ENCODE peak calls at places on chromosomes 4 and X, in nine cellular contexts. F is SK-N-SH; X is IMR-90; K is SJCRH30; T is stomach; N is heart left ventricle; M is uterus; A is Peyer's patch; J is CD8-positive, alpha-beta T cell. L is an unnamed sample.

GRCh38 chr4:187603093-187603395 is 392.5 kb upstream of the ZFP42 start:
- DNase-seq in F (no peak), X (peak; percentile 83), K (no peak), T (no peak), N (no peak), M (no peak), A (no peak), J (no peak), L (no peak)

GRCh38 chrX:66489339-66489738 is 149.5 kb downstream of the EDA2R start:
- DNase-seq in F (no peak), X (no peak), K (no peak), T (no peak), N (no peak), M (no peak), A (no peak), J (no peak), L (no peak)

GRCh38 chr4:27350161-27350560 is 489.5 kb downstream of the STIM2 start:
- DNase-seq in F (no peak), X (no peak), K (no peak), T (no peak), N (no peak), M (no peak), A (no peak), J (no peak), L (no peak)

GRCh38 chrX:139776614-139777013 is 68.6 kb upstream of the MCF2 start:
- DNase-seq in F (no peak), X (no peak), K (no peak), T (no peak), N (no peak), M (no peak), A (no peak), J (no peak), L (no peak)

GRCh38 chr4:137609693-137610450 is 77.6 kb upstream of the PCDH18 start:
- DNase-seq in F (no peak), X (peak; percentile 78), K (no peak), T (no peak), N (no peak), M (no peak), A (no peak), J (no peak), L (no peak)

GRCh38 chr4:16505726-16506125 is 279.5 kb upstream of the TAPT1 start:
- DNase-seq in F (peak; percentile 9), X (peak; percentile 23), K (no peak), T (no peak), N (peak; percentile 10), M (no peak), A (no peak), J (no peak), L (no peak)

GRCh38 chr4:84837751-84838150 is 128.7 kb downstream of the WDFY3 start:
- DNase-seq in F (no peak), X (peak; percentile 12), K (no peak), T (no peak), N (no peak), M (no peak), A (no peak), J (no peak), L (no peak)

GRCh38 chr4:162952232-162952631 is 214.5 kb downstream of the NAF1 start:
- DNase-seq in F (no peak), X (no peak), K (no peak), T (no peak), N (no peak), M (no peak), A (no peak), J (no peak), L (no peak)

GRCh38 chr4:57063518-57063917 is 46.7 kb downstream of the IGFBP7 start:
- DNase-seq in F (no peak), X (no peak), K (no peak), T (no peak), N (no peak), M (no peak), A (no peak), J (no peak), L (no peak)

GRCh38 chr4:105895324-105895608 is at the start of gene NPNT:
- DNase-seq in F (peak; percentile 60), X (no peak), K (no peak), T (no peak), N (peak; percentile 7), M (peak; percentile 15), A (no peak), J (no peak), L (no peak)

GRCh38 chrX:76148011-76148665 is 24.7 kb upstream of the PBDC1 start:
- DNase-seq in F (no peak), X (peak; percentile 25), K (peak; percentile 2), T (no peak), N (no peak), M (peak; percentile 22), A (no peak), J (no peak), L (no peak)

GRCh38 chr4:40310225-40310624 is 24.9 kb upstream of the CHRNA9 start:
- DNase-seq in F (no peak), X (no peak), K (no peak), T (no peak), N (no peak), M (no peak), A (no peak), J (no peak), L (no peak)
- H3K4me1 ChIP-seq in F (no peaks in the 10 kb centered on the region), X (no peaks in the 10 kb centered on the region), K (no peaks in the 10 kb centered on the region), T (peaks cover 37% of the 10 kb centered on the region), N (peaks cover 7% of the 10 kb centered on the region), M (no peaks in the 10 kb centered on the region), A (peaks cover 17% of the 10 kb centered on the region), J (peaks cover 68% of the 10 kb centered on the region), L (peaks cover 70% of the 10 kb centered on the region)

GRCh38 chrX:11759172-11759460 is 1.1 kb downstream of the MSL3 start:
- DNase-seq in F (no peak), X (no peak), K (no peak), T (no peak), N (no peak), M (no peak), A (no peak), J (no peak), L (no peak)

GRCh38 chrX:11760958-11761357 is 2.9 kb downstream of the MSL3 start:
- DNase-seq in F (no peak), X (no peak), K (no peak), T (no peak), N (no peak), M (no peak), A (no peak), J (no peak), L (no peak)

GRCh38 chrX:11758400-11759171 is 549 bp downstream of the MSL3 start:
- DNase-seq in F (peak; percentile 86), X (peak; percentile 73), K (peak; percentile 92), T (peak; percentile 87), N (peak; percentile 85), M (peak; percentile 83), A (peak; percentile 80), J (peak; percentile 81), L (peak; percentile 87)

GRCh38 chrX:11757729-11758399 is at the start of gene MSL3:
- DNase-seq in F (peak; percentile 87), X (peak; percentile 61), K (peak; percentile 80), T (peak; percentile 56), N (peak; percentile 64), M (peak; percentile 63), A (peak; percentile 48), J (peak; percentile 45), L (no peak)

GRCh38 chrX:11759461-11760311 is 1.6 kb downstream of the MSL3 start:
- DNase-seq in F (peak; percentile 76), X (peak; percentile 90), K (peak; percentile 90), T (peak; percentile 82), N (peak; percentile 87), M (peak; percentile 76), A (peak; percentile 83), J (peak; percentile 45), L (peak; percentile 57)
- H3K4me3 ChIP-seq in F (peak overlapping the region; percentile 80), X (peak overlapping the region; percentile 97), K (peak overlapping the region; percentile 89), T (peak overlapping the region; percentile 66), N (peak overlapping the region; percentile 55), M (peak overlapping the region; percentile 63), A (peak overlapping the region; percentile 76), J (peak overlapping the region; percentile 76), L (peak overlapping the region; percentile 88)

GRCh38 chr4:152590179-152591031 is 54.5 kb upstream of the FBXW7 start:
- DNase-seq in F (peak; percentile 56), X (peak; percentile 89), K (peak; percentile 65), T (no peak), N (no peak), M (no peak), A (no peak), J (no peak), L (no peak)

GRCh38 chr4:152594981-152595916 is 59.4 kb upstream of the FBXW7 start:
- DNase-seq in F (no peak), X (no peak), K (peak; percentile 44), T (no peak), N (no peak), M (no peak), A (peak; percentile 19), J (no peak), L (no peak)

GRCh38 chr4:152588869-152589268 is 53.0 kb upstream of the FBXW7 start:
- DNase-seq in F (no peak), X (no peak), K (no peak), T (no peak), N (no peak), M (no peak), A (no peak), J (no peak), L (no peak)

GRCh38 chr4:152591876-152592275 is 56.0 kb upstream of the FBXW7 start:
- DNase-seq in F (no peak), X (no peak), K (no peak), T (no peak), N (no peak), M (no peak), A (no peak), J (no peak), L (no peak)

DNA sequence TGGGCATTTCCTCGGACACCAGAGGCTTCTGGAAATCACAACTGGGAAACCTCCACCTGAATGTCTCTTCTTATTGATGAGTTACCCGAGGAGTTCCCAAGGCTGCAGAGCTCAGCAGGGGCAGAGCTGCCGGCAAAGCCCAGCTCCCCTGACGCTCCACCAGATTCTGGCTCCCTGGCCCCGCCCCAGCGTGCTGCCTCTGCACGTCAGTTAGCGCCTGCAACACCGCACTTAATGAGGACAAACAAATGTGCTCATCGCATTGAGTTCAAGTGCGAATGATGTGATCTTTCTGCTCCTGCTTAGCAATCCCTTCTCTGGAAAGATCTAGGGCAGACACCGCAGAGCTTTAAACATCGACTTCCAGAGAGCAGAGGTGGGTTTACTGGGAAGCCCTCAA is 55.5 kb upstream of the FBXW7 start:
- DNase-seq in F (no peak), X (peak; percentile 11), K (no peak), T (peak; percentile 61), N (peak; percentile 27), M (peak; percentile 16), A (no peak), J (peak; percentile 7), L (no peak)
- H3K27ac ChIP-seq in F (no peak overlapping the region), X (no peak overlapping the region), K (no peak overlapping the region), T (no peak overlapping the region), N (no peak overlapping the region), M (no peak overlapping the region), A (no peak overlapping the region), J (no peak overlapping the region), L (no peak overlapping the region)

DNA sequence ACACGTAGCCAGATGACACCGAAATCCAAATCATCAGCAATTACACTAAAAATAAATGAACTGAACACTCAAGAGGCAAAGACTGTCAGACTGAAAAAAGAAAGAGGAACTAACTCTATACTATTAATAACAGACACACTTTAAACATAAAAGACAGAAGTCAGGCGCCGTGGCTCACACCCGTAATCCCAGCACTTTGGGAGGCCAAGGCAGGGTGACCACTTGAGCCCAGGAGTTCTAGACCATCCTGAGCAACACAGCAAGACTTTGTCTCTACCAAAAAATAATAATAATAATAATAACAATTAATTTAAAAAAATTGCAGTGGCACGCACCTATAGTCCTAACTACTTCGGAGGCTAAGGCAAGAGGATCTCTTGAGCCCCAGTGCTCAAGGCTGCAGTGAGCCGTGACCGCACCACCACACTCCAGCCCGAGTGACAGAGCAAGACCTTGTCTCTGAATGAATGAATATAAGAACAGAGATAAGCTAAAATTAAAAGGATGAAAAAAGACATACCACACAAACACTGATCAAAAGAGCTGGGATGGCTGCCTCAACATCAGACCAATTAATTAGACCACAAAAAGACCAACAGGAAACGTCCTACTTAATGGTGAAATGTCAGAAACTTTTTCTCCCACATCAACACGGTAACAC is 29.9 kb downstream of the CTBP1 start:
- DNase-seq in F (no peak), X (no peak), K (no peak), T (no peak), N (no peak), M (no peak), A (peak; percentile 72), J (no peak), L (no peak)
- H3K4me1 ChIP-seq in F (no peaks in the 10 kb centered on the region), X (peaks cover 3% of the 10 kb centered on the region), K (no peaks in the 10 kb centered on the region), T (peaks cover 50% of the 10 kb centered on the region), N (peaks cover 30% of the 10 kb centered on the region), M (peaks cover 4% of the 10 kb centered on the region), A (peaks cover 28% of the 10 kb centered on the region), J (peaks cover 25% of the 10 kb centered on the region), L (peaks cover 19% of the 10 kb centered on the region)

L was measured in CD8-positive, alpha-beta memory T cell.